ENCODE peak calls at places on chromosomes 1 and 21, in seven cellular contexts. L, Z, R, T, H, Y and D are unnamed samples.
A peak's percentile ranks its signal among the peaks of the same experiment; 100 is the strongest.

GRCh38 chr1:2353215-2353906 is 38.0 kb downstream of the MORN1 start:
- DNase-seq in Y (peak; percentile 17), L (no peak), R (peak; percentile 9), T (no peak), Z (no peak), H (no peak), D (no peak)

GRCh38 chr1:48016526-48016925 is 19.3 kb upstream of the TRABD2B start:
- DNase-seq in H (no peak), Y (no peak), R (no peak), Z (no peak), T (no peak), L (no peak), D (no peak)

GRCh38 chr21:42144221-42144620 is 73.1 kb downstream of the UMODL1 start:
- DNase-seq in Z (no peak), H (no peak), T (no peak), Y (no peak), R (no peak), L (no peak), D (no peak)

GRCh38 chr1:244802556-244803239 is 32.8 kb upstream of the COX20 start:
- DNase-seq in Y (no peak), T (no peak), Z (no peak), L (no peak), R (no peak), H (no peak), D (no peak)

GRCh38 chr1:115495603-115496002 is 146.2 kb upstream of the VANGL1 start:
- DNase-seq in Z (peak; percentile 64), R (no peak), H (peak; percentile 60), L (peak; percentile 55), Y (no peak), T (peak; percentile 55), D (peak; percentile 13)

GRCh38 chr1:168170552-168171508 is 7.9 kb upstream of the TIPRL start:
- DNase-seq in H (no peak), Y (no peak), Z (no peak), L (no peak), T (no peak), R (no peak), D (no peak)

GRCh38 chr1:227234998-227235405 is 83.3 kb downstream of the CDC42BPA start:
- DNase-seq in Y (no peak), R (no peak), H (peak; percentile 95), Z (peak; percentile 76), T (peak; percentile 42), L (peak; percentile 73), D (peak; percentile 82)

GRCh38 chr1:83802023-83802422 is 196.9 kb downstream of the TTLL7 start:
- DNase-seq in Z (no peak), T (no peak), L (no peak), H (no peak), R (no peak), Y (no peak), D (no peak)

GRCh38 chr1:53589043-53589887 is 130.1 kb downstream of the DMRTB1 start:
- DNase-seq in Z (no peak), H (no peak), T (no peak), L (no peak), Y (no peak), R (no peak), D (no peak)

GRCh38 chr1:41378999-41379740 is 17.9 kb downstream of the FOXO6 start:
- DNase-seq in T (no peak), Z (no peak), R (no peak), Y (no peak), L (no peak), H (no peak), D (no peak)

GRCh38 chr21:31360717-31361116 is 16.7 kb upstream of the TIAM1 start:
- DNase-seq in H (peak; percentile 25), T (no peak), Y (no peak), L (no peak), R (no peak), Z (no peak), D (no peak)

GRCh38 chr1:15762546-15762945 is 4.0 kb downstream of the FBLIM1 start:
- DNase-seq in T (no peak), R (no peak), Z (no peak), H (no peak), L (no peak), Y (no peak), D (no peak)

DNA sequence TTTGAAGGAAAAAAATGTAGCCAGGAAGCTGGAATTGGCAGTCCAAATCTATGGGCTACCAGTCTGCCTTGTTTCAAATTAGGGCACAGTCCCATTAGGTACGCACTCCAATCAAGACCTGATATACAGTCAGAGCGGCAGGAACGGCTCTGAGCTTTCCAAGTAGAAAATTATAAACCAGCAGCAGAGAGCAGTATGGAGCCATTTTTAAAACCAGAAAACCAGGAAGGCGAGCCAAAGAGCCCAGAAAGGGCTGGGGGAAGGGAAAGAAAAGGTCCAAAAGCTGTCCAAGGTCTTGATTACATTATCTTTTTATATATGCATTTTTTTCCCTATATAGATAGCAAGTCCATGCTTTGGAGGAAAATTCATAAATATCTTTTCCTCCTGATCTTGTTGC is 719.0 kb downstream of the RWDD3 start:
- DNase-seq in H (peak; percentile 26), T (no peak), Z (peak; percentile 31), R (no peak), L (peak; percentile 1), Y (no peak), D (peak; percentile 23)
- TF ChIP-seq CTCF in H (no peak), T (no peak), Z (peak; percentile 15), R (no peak), L (peak; percentile 10), Y (peak; percentile 15), D (peak; percentile 9)

DNA sequence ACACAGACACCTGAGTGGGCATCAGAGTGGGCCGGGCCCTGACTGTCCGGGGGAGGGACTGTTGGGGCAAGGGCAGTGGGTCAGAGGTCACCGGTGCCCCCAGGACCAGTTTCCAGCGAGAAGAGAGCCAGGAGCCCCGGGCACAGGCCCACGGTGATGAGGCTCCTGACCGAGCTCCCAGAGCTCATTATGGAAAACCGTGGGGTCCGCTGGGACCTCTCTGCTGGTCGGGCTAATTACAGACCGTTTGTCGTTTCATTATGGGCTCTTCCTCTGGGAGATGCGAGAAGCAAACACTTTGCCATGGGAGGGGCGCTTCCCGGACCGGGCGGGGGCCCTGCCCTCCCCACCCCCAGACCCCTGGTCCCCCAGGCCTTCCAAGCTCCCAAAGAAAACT is 12.0 kb upstream of the TTLL10 start:
- DNase-seq in T (no peak), R (no peak), Z (no peak), L (no peak), H (no peak), Y (no peak), D (no peak)
- H3K4me3 ChIP-seq in T (no peak overlapping the region), R (no peak overlapping the region), Z (no peak overlapping the region), L (no peak overlapping the region), H (no peak overlapping the region), Y (no peak overlapping the region), D (no peak overlapping the region)

GRCh38 chr1:11059990-11060948 is at the start of gene SRM:
- DNase-seq in Z (peak; percentile 83), L (peak; percentile 87), Y (peak; percentile 93), H (peak; percentile 97), R (peak; percentile 91), T (no peak), D (peak; percentile 89)
- TF ChIP-seq CTCF in Z (no peak), L (peak; percentile 43), Y (peak; percentile 46), H (no peak), R (peak; percentile 82), T (no peak), D (peak; percentile 6)

GRCh38 chr1:185821612-185822385 is 87.6 kb downstream of the HMCN1 start:
- DNase-seq in Y (no peak), R (no peak), H (peak; percentile 34), L (no peak), Z (no peak), T (no peak), D (no peak)
- H3K4me3 ChIP-seq in Y (no peak overlapping the region), R (no peak overlapping the region), H (no peak overlapping the region), L (no peak overlapping the region), Z (no peak overlapping the region), T (no peak overlapping the region), D (no peak overlapping the region)

GRCh38 chr1:17851075-17851474 is 95.9 kb downstream of the ACTL8 start:
- DNase-seq in Y (no peak), L (no peak), H (no peak), R (no peak), Z (peak; percentile 15), T (no peak), D (no peak)

GRCh38 chr1:17845583-17845982 is 90.5 kb downstream of the ACTL8 start:
- DNase-seq in Z (no peak), T (no peak), Y (no peak), L (no peak), R (no peak), H (no peak), D (no peak)

GRCh38 chr1:17853241-17853640 is 98.1 kb downstream of the ACTL8 start:
- DNase-seq in Z (no peak), R (no peak), Y (no peak), H (no peak), T (no peak), L (no peak), D (no peak)

GRCh38 chr1:17852383-17852782 is 97.2 kb downstream of the ACTL8 start:
- DNase-seq in T (no peak), L (no peak), Z (no peak), R (no peak), H (no peak), Y (no peak), D (no peak)

GRCh38 chr1:17849216-17849615 is 94.1 kb downstream of the ACTL8 start:
- DNase-seq in L (peak; percentile 25), T (no peak), Y (no peak), H (peak; percentile 34), Z (peak; percentile 21), R (no peak), D (no peak)
- TF ChIP-seq CTCF in L (peak; percentile 74), T (peak; percentile 41), Y (peak; percentile 27), H (peak; percentile 42), Z (peak; percentile 48), R (peak; percentile 53), D (peak; percentile 20)

GRCh38 chr1:223707270-223708000 is 4.9 kb upstream of the CAPN2 start:
- DNase-seq in Z (peak; percentile 99), Y (peak; percentile 35), H (peak; percentile 99), T (peak; percentile 96), R (peak; percentile 50), L (peak; percentile 100), D (peak; percentile 96)
- H3K4me3 ChIP-seq in Z (peak overlapping the region; percentile 25), Y (no peak overlapping the region), H (peak overlapping the region; percentile 51), T (peak overlapping the region; percentile 0), R (no peak overlapping the region), L (no peak overlapping the region), D (no peak overlapping the region)